ENCODE peak calls at places on chromosomes 13 and 19, in ten cellular contexts. O, M, H, I, J, P, E, W, G and Y are unnamed samples.
A peak's percentile ranks its signal among the peaks of the same experiment; 100 is the strongest.

GRCh38 chr13:39875583-39875982 is 220.1 kb downstream of the COG6 start:
- DNase-seq in O (no peak), M (no peak), H (no peak), I (no peak), J (no peak), P (no peak), E (no peak), W (peak; percentile 27), G (peak; percentile 29), Y (no peak)

GRCh38 chr19:48873476-48874308 is 1.5 kb downstream of the PPP1R15A start:
- DNase-seq in O (peak; percentile 41), M (peak; percentile 22), H (no peak), I (no peak), J (no peak), P (no peak), E (no peak), W (no peak), G (no peak), Y (no peak)

GRCh38 chr19:37333457-37333856 is 37.4 kb upstream of the ZNF527 start:
- DNase-seq in O (no peak), M (no peak), H (no peak), I (peak; percentile 43), J (no peak), P (no peak), E (no peak), W (no peak), G (peak; percentile 1), Y (no peak)

GRCh38 chr13:46296920-46297319 is 85.2 kb downstream of the LRRC63 start:
- DNase-seq in O (no peak), M (no peak), H (no peak), I (peak; percentile 89), J (no peak), P (no peak), E (peak; percentile 38), W (no peak), G (peak; percentile 18), Y (no peak)

GRCh38 chr13:109494955-109495354 is 291.4 kb downstream of the IRS2 start:
- DNase-seq in O (no peak), M (no peak), H (no peak), I (peak; percentile 84), J (no peak), P (no peak), E (no peak), W (no peak), G (peak; percentile 74), Y (no peak)

GRCh38 chr19:29538651-29539050 is 12.9 kb downstream of the VSTM2B start:
- DNase-seq in O (no peak), M (no peak), H (no peak), I (no peak), J (no peak), P (no peak), E (no peak), W (no peak), G (no peak), Y (no peak)

GRCh38 chr13:51019026-51019425 is 92.0 kb downstream of the C13orf42 start:
- DNase-seq in O (no peak), M (no peak), H (no peak), I (no peak), J (no peak), P (no peak), E (no peak), W (no peak), G (no peak), Y (no peak)

GRCh38 chr19:45215391-45216191 is 29.6 kb downstream of the EXOC3L2 start:
- DNase-seq in O (no peak), M (peak; percentile 21), H (no peak), I (peak; percentile 9), J (peak; percentile 56), P (no peak), E (peak; percentile 27), W (peak; percentile 75), G (peak; percentile 47), Y (no peak)

GRCh38 chr19:8206147-8207087 is 2.8 kb upstream of the CERS4 start:
- DNase-seq in O (no peak), M (no peak), H (no peak), I (no peak), J (no peak), P (no peak), E (peak; percentile 54), W (no peak), G (no peak), Y (no peak)

GRCh38 chr19:43462887-43463380 is 2.5 kb downstream of the LYPD3 start:
- DNase-seq in O (no peak), M (no peak), H (no peak), I (no peak), J (no peak), P (no peak), E (no peak), W (no peak), G (no peak), Y (no peak)

GRCh38 chr19:55488986-55489710 is 912 bp downstream of the SSC5D start:
- DNase-seq in O (peak; percentile 19), M (peak; percentile 65), H (no peak), I (peak; percentile 49), J (no peak), P (no peak), E (no peak), W (peak; percentile 69), G (no peak), Y (no peak)

GRCh38 chr19:55485439-55486011 is 537 bp downstream of the NAT14 start:
- DNase-seq in O (peak; percentile 38), M (no peak), H (no peak), I (no peak), J (no peak), P (no peak), E (no peak), W (peak; percentile 73), G (no peak), Y (no peak)

GRCh38 chr19:55486043-55486970 is 1.3 kb downstream of the NAT14 start:
- DNase-seq in O (peak; percentile 33), M (peak; percentile 45), H (no peak), I (no peak), J (no peak), P (no peak), E (no peak), W (peak; percentile 79), G (no peak), Y (no peak)

GRCh38 chr19:55487884-55488687 is at the start of gene SSC5D:
- DNase-seq in O (peak; percentile 68), M (peak; percentile 76), H (no peak), I (peak; percentile 65), J (no peak), P (no peak), E (no peak), W (peak; percentile 67), G (no peak), Y (no peak)

DNA sequence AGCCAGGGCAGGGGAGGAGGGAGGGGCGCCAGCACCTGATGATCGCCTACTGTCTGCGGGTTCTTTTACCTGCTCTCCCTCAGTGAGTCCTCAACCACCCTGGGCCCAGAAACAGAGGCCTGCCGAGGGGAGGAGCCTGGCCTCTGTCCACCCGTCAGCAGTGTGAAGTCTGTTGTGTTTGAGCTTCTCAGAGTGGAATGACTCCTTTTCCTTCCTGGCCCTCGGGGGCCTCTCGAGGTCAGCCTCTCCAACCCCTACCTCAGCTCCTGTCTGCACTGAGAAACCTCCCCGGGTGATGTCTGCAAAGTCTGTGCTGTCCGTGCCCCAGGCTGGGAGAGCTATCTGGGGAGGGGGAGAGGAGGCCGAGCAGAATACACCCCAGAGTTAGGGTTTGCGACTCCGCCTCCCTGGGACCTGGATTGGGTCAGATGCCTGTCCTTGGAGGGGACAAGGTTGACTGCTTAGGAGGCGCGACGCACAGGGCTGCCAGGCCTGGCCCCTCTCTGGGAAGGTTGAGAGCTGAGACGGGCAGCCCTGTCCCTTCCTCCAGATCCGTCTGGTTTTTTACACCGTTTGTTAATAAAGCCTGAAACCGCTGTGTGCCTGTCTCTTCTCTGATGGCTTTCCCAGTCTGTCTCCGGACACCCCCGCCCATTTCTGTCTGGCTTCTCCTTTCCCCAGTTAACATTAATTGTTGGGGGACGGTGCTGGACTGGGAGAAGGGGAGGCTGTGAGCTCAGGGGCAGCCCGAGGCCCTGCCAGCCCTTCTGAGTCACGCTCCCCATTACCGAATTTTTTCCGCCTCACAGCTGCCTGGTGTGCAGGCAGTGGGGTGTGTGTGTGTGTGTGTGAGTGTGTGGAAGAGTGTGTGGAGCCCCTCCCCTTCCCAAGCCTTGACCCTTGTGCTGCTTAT is 1.0 kb upstream of the SSC5D start:
- DNase-seq in O (peak; percentile 84), M (peak; percentile 94), H (no peak), I (peak; percentile 98), J (no peak), P (peak; percentile 57), E (peak; percentile 84), W (peak; percentile 70), G (peak; percentile 81), Y (peak; percentile 63)
- H3K27ac ChIP-seq in O (peak overlapping the region; percentile 81), M (peak overlapping the region; percentile 99), H (peak overlapping the region; percentile 77), I (peak overlapping the region; percentile 96), J (peak overlapping the region; percentile 78), P (peak overlapping the region; percentile 68), E (peak overlapping the region; percentile 93), W (peak overlapping the region; percentile 34), G (peak overlapping the region; percentile 73), Y (peak overlapping the region; percentile 90)

GRCh38 chr19:17726136-17726741 is 7.0 kb downstream of the MAP1S start:
- DNase-seq in O (no peak), M (no peak), H (no peak), I (no peak), J (no peak), P (no peak), E (no peak), W (no peak), G (no peak), Y (no peak)
- H3K36me3 ChIP-seq in O (peaks cover 25% of the 10 kb centered on the region), M (no peaks in the 10 kb centered on the region), H (peaks cover 47% of the 10 kb centered on the region), I (peaks cover 29% of the 10 kb centered on the region), J (peaks cover 84% of the 10 kb centered on the region), P (peaks cover 30% of the 10 kb centered on the region), E (peaks cover 3% of the 10 kb centered on the region), W (no peaks in the 10 kb centered on the region), G (peaks cover 20% of the 10 kb centered on the region), Y (peaks cover 64% of the 10 kb centered on the region)

DNA sequence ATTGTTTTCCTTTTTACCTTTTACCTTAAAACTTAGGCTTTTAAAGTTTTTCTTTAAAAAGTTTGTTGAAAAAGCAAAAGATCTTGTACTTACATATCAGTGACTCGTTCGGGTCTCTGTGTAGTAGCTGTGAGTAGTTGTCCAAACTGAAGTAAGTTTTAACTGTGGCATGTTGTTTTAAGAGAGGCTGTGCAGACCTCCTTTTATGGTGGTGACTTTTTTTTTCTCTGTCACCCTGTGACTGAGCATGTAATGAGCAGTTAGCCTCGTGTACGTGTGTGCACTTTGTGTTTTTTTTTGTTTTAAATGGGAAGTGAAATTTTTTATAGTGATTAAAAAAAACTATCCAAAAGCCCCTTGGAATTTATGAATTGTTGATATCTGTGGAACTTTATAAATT is at the start of gene GPR183:
- DNase-seq in O (no peak), M (no peak), H (no peak), I (peak; percentile 50), J (no peak), P (no peak), E (no peak), W (no peak), G (no peak), Y (no peak)
- H3K27ac ChIP-seq in O (peak within 1 kb of the TSS; percentile 28), M (peak within 1 kb of the TSS; percentile 73), H (no peak within 1 kb of the TSS), I (peak within 1 kb of the TSS; percentile 69), J (peak within 1 kb of the TSS; percentile 58), P (peak within 1 kb of the TSS; percentile 3), E (peak within 1 kb of the TSS; percentile 68), W (peak within 1 kb of the TSS; percentile 48), G (peak within 1 kb of the TSS; percentile 36), Y (peak within 1 kb of the TSS; percentile 80)

DNA sequence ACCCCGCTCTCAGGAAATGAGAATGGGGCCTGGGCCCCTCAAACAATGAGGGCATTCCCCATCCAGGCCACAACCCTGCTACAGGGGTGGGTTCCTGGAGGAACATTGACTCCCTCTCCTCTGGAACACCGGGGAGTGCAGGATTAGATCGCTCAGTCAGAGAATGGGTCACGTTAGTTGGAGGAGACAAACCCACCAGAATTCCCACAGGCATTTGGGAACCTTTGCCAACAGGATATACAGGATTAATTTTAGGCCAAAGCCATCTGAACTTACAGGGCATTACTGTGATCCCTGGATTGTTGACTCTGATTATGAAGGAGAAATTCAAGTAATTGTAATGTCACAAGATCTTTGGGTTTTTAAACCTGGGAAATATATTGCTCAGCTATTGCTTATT is 2.6 kb downstream of the ERVK3-1 start:
- DNase-seq in O (no peak), M (no peak), H (no peak), I (no peak), J (no peak), P (no peak), E (no peak), W (no peak), G (no peak), Y (no peak)
- H3K36me3 ChIP-seq in O (peaks cover 9% of the 10 kb centered on the region), M (no peaks in the 10 kb centered on the region), H (peaks cover 57% of the 10 kb centered on the region), I (peaks cover 13% of the 10 kb centered on the region), J (peaks cover 51% of the 10 kb centered on the region), P (peaks cover 15% of the 10 kb centered on the region), E (no peaks in the 10 kb centered on the region), W (no peaks in the 10 kb centered on the region), G (peaks cover 58% of the 10 kb centered on the region), Y (peaks cover 8% of the 10 kb centered on the region)